ENCODE peak calls at places on chromosome 20, in six cellular contexts. C is colonic mucosa, O is lung, X is GM23248, V is GM23338, H is breast epithelium. M is an unnamed sample.

GRCh38 chr20:61253264-61253639 is 1.2 kb downstream of the CDH4 start:
- DNase-seq in C (no peak), O (no peak), X (peak), V (peak), H (no peak), M (no peak)

GRCh38 chr20:40160151-40160550 is 528.9 kb downstream of the MAFB start:
- DNase-seq in C (peak), O (peak), X (peak), V (peak), H (peak), M (no peak)

GRCh38 chr20:43936371-43936770 is 21.7 kb downstream of the TOX2 start:
- DNase-seq in C (no peak), O (no peak), X (no peak), V (no peak), H (no peak), M (peak)

GRCh38 chr20:57620999-57621398 is 773 bp upstream of the ZBP1 start:
- DNase-seq in C (peak), O (no peak), X (no peak), V (no peak), H (no peak), M (no peak)

GRCh38 chr20:41261260-41261659 is 56.3 kb downstream of the ZHX3 start:
- DNase-seq in C (no peak), O (no peak), X (peak), V (no peak), H (no peak), M (no peak)

GRCh38 chr20:49969946-49970345 is 12.8 kb upstream of the SNAI1 start:
- DNase-seq in C (no peak), O (no peak), X (no peak), V (no peak), H (no peak), M (no peak)

GRCh38 chr20:25584905-25585704 is at the start of gene NINL:
- DNase-seq in C (peak), O (peak), X (peak), V (peak), H (peak), M (no peak)

GRCh38 chr20:24934101-24934661 is 14.9 kb upstream of the CST7 start:
- DNase-seq in C (peak), O (no peak), X (no peak), V (no peak), H (peak), M (no peak)

GRCh38 chr20:45346851-45347250 is 1.4 kb downstream of the SDC4 start:
- DNase-seq in C (no peak), O (no peak), X (no peak), V (no peak), H (no peak), M (no peak)

GRCh38 chr20:45343445-45343866 is 4.8 kb downstream of the SDC4 start:
- DNase-seq in C (peak), O (peak), X (no peak), V (no peak), H (peak), M (no peak)

GRCh38 chr20:45346291-45346718 is 1.9 kb downstream of the SDC4 start:
- DNase-seq in C (no peak), O (no peak), X (no peak), V (no peak), H (no peak), M (no peak)

GRCh38 chr20:45343867-45344721 is 4.1 kb downstream of the SDC4 start:
- DNase-seq in C (peak), O (peak), X (peak), V (no peak), H (peak), M (no peak)

GRCh38 chr20:45345104-45345936 is 2.9 kb downstream of the SDC4 start:
- DNase-seq in C (peak), O (peak), X (no peak), V (no peak), H (peak), M (no peak)
- H3K27ac ChIP-seq in C (peak), O (peak), X (peak), V (no peak), H (peak), M (peak)

DNA sequence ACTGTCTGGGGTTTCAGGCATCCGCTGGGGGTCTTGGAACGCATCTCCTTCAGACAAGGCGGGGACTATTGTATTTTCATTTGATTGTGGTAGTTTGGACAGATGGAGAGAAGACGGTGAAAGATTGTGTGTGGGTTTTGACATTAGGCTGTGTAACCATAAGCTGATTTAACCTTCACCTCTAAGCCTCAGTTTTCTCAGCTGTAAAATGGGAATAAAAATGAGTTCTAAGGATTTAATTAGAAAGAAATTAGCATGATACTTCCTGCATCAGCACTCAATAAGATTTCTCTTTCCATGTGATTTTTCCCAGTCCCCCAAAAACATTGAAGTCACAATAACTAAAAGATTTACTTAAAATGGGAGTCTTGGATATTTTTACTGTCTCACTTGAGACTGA is 78.1 kb downstream of the CBFA2T2 start:
- DNase-seq in C (no peak), O (no peak), X (no peak), V (no peak), H (no peak), M (no peak)
- H3K27ac ChIP-seq in C (no peak), O (no peak), X (no peak), V (no peak), H (no peak), M (peak)

GRCh38 chr20:37807491-37807890 is 95.4 kb upstream of the VSTM2L start:
- DNase-seq in C (no peak), O (no peak), X (no peak), V (no peak), H (no peak), M (no peak)
- H3K27ac ChIP-seq in C (no peak), O (no peak), X (no peak), V (no peak), H (no peak), M (no peak)

GRCh38 chr20:46089338-46090094 is at the start of gene NCOA5:
- DNase-seq in C (peak), O (peak), X (peak), V (peak), H (peak), M (peak)

GRCh38 chr20:46088409-46089075 is 1.2 kb downstream of the NCOA5 start:
- DNase-seq in C (no peak), O (no peak), X (peak), V (peak), H (no peak), M (no peak)

GRCh38 chr20:46087161-46087560 is 2.6 kb downstream of the NCOA5 start:
- DNase-seq in C (no peak), O (no peak), X (peak), V (no peak), H (no peak), M (no peak)

GRCh38 chr20:46089076-46089337 is 755 bp downstream of the NCOA5 start:
- DNase-seq in C (no peak), O (no peak), X (peak), V (peak), H (peak), M (no peak)

DNA sequence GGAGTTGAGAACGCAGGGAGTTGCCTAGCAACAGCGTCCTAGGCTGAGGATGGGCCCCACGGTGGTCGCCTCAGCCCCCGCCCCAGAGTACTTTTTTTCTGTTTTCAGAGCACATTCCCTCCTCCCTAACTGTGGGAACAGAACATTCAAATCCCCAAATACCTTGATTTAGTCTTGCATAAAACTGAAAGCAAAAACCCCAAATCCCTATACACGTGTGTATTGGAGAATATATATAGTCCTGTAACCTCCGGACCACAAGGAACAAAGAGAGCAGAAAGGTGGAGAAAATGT is 280 bp upstream of the NCOA5 start:
- DNase-seq in C (no peak), O (no peak), X (no peak), V (no peak), H (no peak), M (no peak)
- H3K27ac ChIP-seq in C (peak), O (peak), X (peak), V (no peak), H (peak), M (peak)

DNA sequence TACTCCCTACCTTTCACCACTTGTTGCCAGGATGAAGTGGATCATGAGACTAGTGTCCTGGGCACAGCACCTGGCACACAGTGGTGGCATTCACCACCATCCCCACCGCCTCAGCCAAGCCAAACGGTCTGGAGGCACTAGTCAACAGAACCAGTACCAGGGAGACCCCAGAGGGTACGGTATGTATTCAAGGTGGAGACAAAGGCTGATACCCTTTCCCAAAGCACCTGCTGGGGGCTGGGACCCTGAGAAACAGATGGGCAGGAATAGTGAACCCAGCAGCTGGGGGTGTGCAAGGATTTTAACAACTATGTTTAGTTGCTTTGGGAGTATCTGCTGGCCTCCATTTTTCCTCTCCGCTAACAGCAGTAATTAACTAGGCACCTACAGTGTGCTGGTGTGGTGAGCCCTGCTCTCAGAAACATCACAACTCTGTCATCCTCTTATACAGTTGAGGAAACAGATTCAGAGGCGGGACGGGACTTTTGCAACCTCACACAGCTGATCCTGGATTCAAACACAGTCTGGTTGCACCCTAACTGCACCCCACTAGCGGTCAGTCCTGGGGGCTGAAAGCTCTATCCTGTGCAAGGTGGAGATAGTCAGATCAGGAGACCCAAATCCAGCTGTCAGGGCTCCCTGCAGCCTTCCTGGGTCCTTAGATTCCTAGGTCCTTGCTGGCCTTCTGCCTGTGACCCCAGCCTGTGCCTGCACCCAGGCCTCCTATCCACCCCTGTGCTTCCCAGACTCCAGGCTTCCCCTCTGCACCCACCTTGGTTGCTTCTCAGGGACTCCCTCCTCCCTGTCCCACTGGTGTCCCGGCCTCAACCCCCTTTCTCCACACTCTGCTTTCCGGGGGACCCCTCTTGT is 1.2 kb downstream of the SNTA1 start:
- DNase-seq in C (no peak), O (no peak), X (no peak), V (no peak), H (no peak), M (no peak)
- H3K27ac ChIP-seq in C (no peak), O (no peak), X (no peak), V (no peak), H (peak), M (peak)

GRCh38 chr20:5504061-5504739 is 187.4 kb upstream of the PROKR2 start:
- DNase-seq in C (peak), O (peak), X (peak), V (peak), H (no peak), M (peak)
- H3K27ac ChIP-seq in C (peak), O (peak), X (no peak), V (no peak), H (peak), M (no peak)

M was measured in substantia nigra.